ENCODE peak calls at places on chromosome X, in ten cellular contexts. G, V, U, J, H, Q, X, S, W and O are unnamed samples.

GRCh38 chrX:38959736-38960534 is 158.7 kb downstream of the MID1IP1 start:
- DNase-seq in W (no peak), U (no peak), G (no peak), H (no peak), S (no peak), V (no peak), J (no peak), X (no peak), Q (no peak), O (no peak)

GRCh38 chrX:77595848-77596247 is 148.7 kb downstream of the FGF16 start:
- DNase-seq in V (no peak), X (no peak), S (no peak), G (no peak), W (no peak), H (no peak), U (no peak), J (no peak), Q (no peak), O (no peak)

GRCh38 chrX:71911731-71912050 is 1.0 kb downstream of the NHSL2 start:
- DNase-seq in X (peak), Q (no peak), S (no peak), V (no peak), U (no peak), H (no peak), W (no peak), J (peak), G (no peak), O (peak)

GRCh38 chrX:10619311-10620015 is 922 bp downstream of the MID1 start:
- DNase-seq in Q (no peak), W (no peak), J (no peak), X (peak), G (peak), U (no peak), H (no peak), V (no peak), S (no peak), O (no peak)

GRCh38 chrX:24343719-24344118 is 16.7 kb upstream of the SUPT20HL1 start:
- DNase-seq in S (no peak), V (peak), X (no peak), W (no peak), H (no peak), Q (no peak), G (no peak), J (no peak), U (no peak), O (no peak)

GRCh38 chrX:25004485-25005032 is 11.2 kb downstream of the ARX start:
- DNase-seq in Q (no peak), V (no peak), X (no peak), G (no peak), W (no peak), S (no peak), H (no peak), J (peak), U (no peak), O (no peak)

GRCh38 chrX:133989491-133989890 is 4.1 kb upstream of the GPC3 start:
- DNase-seq in S (no peak), V (no peak), G (no peak), Q (no peak), U (no peak), W (no peak), J (peak), H (no peak), X (no peak), O (no peak)

GRCh38 chrX:48703642-48704481 is 7.3 kb downstream of the SUV39H1 start:
- DNase-seq in H (peak), U (peak), V (no peak), J (no peak), Q (no peak), W (no peak), S (no peak), G (no peak), X (peak), O (no peak)

GRCh38 chrX:1336331-1337143 is at the start of gene IL3RA:
- DNase-seq in W (no peak), Q (no peak), H (no peak), J (no peak), V (peak), S (no peak), G (peak), U (peak), X (peak), O (peak)

GRCh38 chrX:48793935-48794334 is 7.5 kb downstream of the GATA1 start:
- DNase-seq in H (no peak), X (no peak), Q (no peak), G (no peak), V (no peak), U (no peak), J (no peak), W (no peak), S (peak), O (no peak)

GRCh38 chrX:30748337-30748960 is 95.2 kb downstream of the GK start:
- DNase-seq in U (peak), W (no peak), Q (no peak), H (no peak), S (no peak), X (no peak), J (no peak), V (no peak), G (no peak), O (no peak)

GRCh38 chrX:133607419-133608348 is 192.4 kb upstream of the GPC4 start:
- DNase-seq in S (no peak), W (peak), U (no peak), J (no peak), G (no peak), Q (peak), X (no peak), V (no peak), H (no peak), O (no peak)

GRCh38 chrX:48831909-48832291 is 3.5 kb downstream of the PCSK1N start:
- DNase-seq in G (no peak), J (peak), S (no peak), X (peak), W (no peak), U (no peak), Q (no peak), V (no peak), H (no peak), O (no peak)

GRCh38 chrX:63746278-63746677 is 38.7 kb downstream of the ARHGEF9 start:
- DNase-seq in U (no peak), J (no peak), W (no peak), H (no peak), X (no peak), G (no peak), S (no peak), Q (no peak), V (peak), O (no peak)

GRCh38 chrX:97057349-97057909 is 173.7 kb downstream of the RPA4 start:
- DNase-seq in H (no peak), X (no peak), U (no peak), V (no peak), Q (no peak), S (no peak), G (no peak), W (no peak), J (no peak), O (no peak)

GRCh38 chrX:96684339-96685204 is at the start of gene DIAPH2:
- DNase-seq in G (peak), Q (peak), S (peak), X (peak), J (peak), V (peak), W (peak), U (peak), H (peak), O (peak)

GRCh38 chrX:102958794-102959193 is 21.7 kb downstream of the RAB40AL start:
- DNase-seq in G (no peak), J (no peak), V (no peak), U (no peak), X (peak), H (no peak), W (no peak), Q (peak), S (no peak), O (no peak)

GRCh38 chrX:101287402-101287801 is 3.7 kb downstream of the TAF7L start:
- DNase-seq in V (peak), S (no peak), G (peak), W (no peak), Q (no peak), X (peak), J (no peak), U (no peak), H (no peak), O (no peak)

GRCh38 chrX:68732906-68733493 is 85.5 kb downstream of the STARD8 start:
- DNase-seq in S (peak), H (peak), X (peak), J (peak), U (peak), G (peak), V (peak), W (peak), Q (peak), O (peak)

GRCh38 chrX:50805316-50805715 is 8.7 kb downstream of the SHROOM4 start:
- DNase-seq in U (no peak), H (no peak), Q (no peak), J (no peak), W (no peak), S (no peak), X (no peak), G (no peak), V (no peak), O (no peak)

GRCh38 chrX:40496728-40497127 is 84.0 kb upstream of the ATP6AP2 start:
- DNase-seq in W (no peak), G (peak), S (no peak), X (no peak), Q (peak), V (no peak), H (no peak), U (no peak), J (no peak), O (peak)

GRCh38 chrX:136194546-136194945 is 47.2 kb downstream of the FHL1 start:
- DNase-seq in S (no peak), W (no peak), H (no peak), V (no peak), J (no peak), G (no peak), Q (no peak), X (no peak), U (no peak), O (no peak)

GRCh38 chrX:9646471-9647038 is 119.1 kb downstream of the GPR143 start:
- DNase-seq in Q (no peak), J (no peak), H (no peak), W (no peak), U (no peak), V (no peak), X (no peak), S (no peak), G (no peak), O (peak)

GRCh38 chrX:10608099-10608498 is 12.3 kb downstream of the MID1 start:
- DNase-seq in Q (no peak), V (no peak), S (no peak), G (no peak), J (no peak), U (no peak), W (no peak), X (peak), H (no peak), O (no peak)

GRCh38 chrX:1601051-1601767 is 9.8 kb downstream of the AKAP17A start:
- DNase-seq in W (no peak), S (peak), G (no peak), J (no peak), V (no peak), U (no peak), H (no peak), X (no peak), Q (no peak), O (peak)

GRCh38 chrX:7240929-7241328 is 93.0 kb upstream of the PUDP start:
- DNase-seq in X (no peak), V (no peak), G (no peak), Q (no peak), W (no peak), J (no peak), S (no peak), U (no peak), H (no peak), O (no peak)

GRCh38 chrX:56231706-56232105 is 450 bp upstream of the KLF8 start:
- DNase-seq in Q (no peak), H (no peak), G (no peak), W (no peak), X (no peak), V (no peak), J (no peak), U (no peak), S (no peak), O (no peak)

GRCh38 chrX:35016051-35016450 is 73.5 kb downstream of the FAM47B start:
- DNase-seq in S (no peak), Q (no peak), W (no peak), U (no peak), G (no peak), V (no peak), X (peak), J (no peak), H (no peak), O (no peak)

GRCh38 chrX:18714910-18715309 is 7.5 kb downstream of the PPEF1 start:
- DNase-seq in U (no peak), W (no peak), H (no peak), S (no peak), V (no peak), G (no peak), J (no peak), X (no peak), Q (no peak), O (no peak)

GRCh38 chrX:34638116-34638515 is 19.0 kb downstream of the TMEM47 start:
- DNase-seq in W (no peak), J (no peak), V (no peak), H (no peak), X (peak), G (peak), S (no peak), U (no peak), Q (no peak), O (no peak)

GRCh38 chrX:24306430-24306829 is 7.4 kb downstream of the SUPT20HL2 start:
- DNase-seq in W (no peak), G (no peak), J (no peak), U (no peak), V (no peak), X (no peak), S (no peak), H (no peak), Q (no peak), O (no peak)

GRCh38 chrX:154123241-154124219 is 20.5 kb upstream of the OPN1LW start:
- DNase-seq in U (peak), G (peak), H (no peak), V (peak), X (no peak), S (no peak), W (no peak), Q (no peak), J (no peak), O (peak)

GRCh38 chrX:132795211-132795610 is 163.2 kb downstream of the HS6ST2 start:
- DNase-seq in H (no peak), W (no peak), G (no peak), X (no peak), Q (no peak), U (no peak), V (no peak), S (no peak), J (peak), O (no peak)